ENCODE peak calls at places on chromosomes 13 and 19, in nine cellular contexts. F is stimulated activated CD4-positive, alpha-beta T cell treated with anti-CD3 and anti-CD28 coated beads, Interleukin-1b, Interleukin-23, amount 100 ng/mL, for 4 hours; R is CD8-positive, alpha-beta T cell; P is activated naive CD4-positive, alpha-beta T cell; O is NCI-H774; K is AG09319; D is NCI-H446 treated with DMSO at 0.1 percent for 48 hours; Z is MCF 10A; U is activated CD8-positive, alpha-beta memory T cell treated with anti-CD3 and anti-CD28 coated beads, Interleukin-2, amount 10 ng/mL, durations not matched to agents 7 days and 5 days. B is an unnamed sample.

GRCh38 chr13:30906411-30906990 is 430 bp downstream of the MEDAG start:
- DNase-seq in F (no peak), R (no peak), P (no peak), O (no peak), K (no peak), D (no peak), Z (no peak), U (no peak), B (no peak)

GRCh38 chr13:77861716-77862115 is 56.9 kb downstream of the EDNRB start:
- DNase-seq in F (no peak), R (no peak), P (no peak), O (no peak), K (no peak), D (no peak), Z (no peak), U (no peak), B (no peak)

GRCh38 chr19:27660428-27660827 is 1552.5 kb downstream of the UQCRFS1 start:
- DNase-seq in F (no peak), R (no peak), P (no peak), O (no peak), K (no peak), D (no peak), Z (no peak), U (no peak), B (no peak)

GRCh38 chr13:112768795-112769411 is 79.1 kb downstream of the ATP11A start:
- DNase-seq in F (no peak), R (no peak), P (no peak), O (peak; percentile 36), K (no peak), D (no peak), Z (peak; percentile 27), U (no peak), B (no peak)

GRCh38 chr13:50080158-50080855 is 65.1 kb downstream of the KCNRG start:
- DNase-seq in F (no peak), R (no peak), P (no peak), O (peak; percentile 9), K (no peak), D (no peak), Z (peak; percentile 58), U (peak; percentile 51), B (peak; percentile 41)

GRCh38 chr13:85896516-85897450 is 97.6 kb upstream of the SLITRK6 start:
- DNase-seq in F (no peak), R (no peak), P (no peak), O (no peak), K (no peak), D (no peak), Z (no peak), U (no peak), B (no peak)

GRCh38 chr13:113982296-113982661 is 8.4 kb upstream of the C13orf46 start:
- DNase-seq in F (no peak), R (no peak), P (no peak), O (no peak), K (no peak), D (no peak), Z (no peak), U (no peak), B (no peak)

GRCh38 chr19:44643605-44644390 is at the start of gene PVR:
- DNase-seq in F (no peak), R (peak; percentile 53), P (peak; percentile 7), O (peak; percentile 80), K (no peak), D (peak; percentile 56), Z (peak; percentile 82), U (no peak), B (no peak)

GRCh38 chr13:41985788-41986508 is 25.0 kb upstream of the VWA8 start:
- DNase-seq in F (no peak), R (no peak), P (no peak), O (no peak), K (peak; percentile 5), D (no peak), Z (peak; percentile 22), U (no peak), B (no peak)

GRCh38 chr13:32639502-32640105 is 53.4 kb downstream of the PDS5B start:
- DNase-seq in F (peak; percentile 23), R (peak; percentile 58), P (peak; percentile 15), O (no peak), K (peak; percentile 39), D (peak; percentile 41), Z (peak; percentile 68), U (peak; percentile 61), B (peak; percentile 39)

GRCh38 chr19:5336195-5336965 is 4.2 kb downstream of the PTPRS start:
- DNase-seq in F (no peak), R (no peak), P (no peak), O (no peak), K (no peak), D (no peak), Z (no peak), U (no peak), B (peak; percentile 12)

GRCh38 chr19:35143231-35143715 is at the start of gene FXYD7:
- DNase-seq in F (no peak), R (no peak), P (no peak), O (no peak), K (no peak), D (no peak), Z (no peak), U (no peak), B (peak; percentile 12)